ENCODE peak calls at places on chromosomes 3 and 15, in eight cellular contexts. T is colonic mucosa; J is kidney; V is Panc1; I is CD8-positive, alpha-beta T cell; W is AG04449; P is effector memory CD4-positive, alpha-beta T cell; O is sigmoid colon. A is an unnamed sample.

GRCh38 chr3:126316515-126316939 is 40.7 kb downstream of the KLF15 start:
- DNase-seq in I (no peak), O (peak), T (no peak), W (no peak), V (no peak), J (peak), P (no peak), A (no peak)

GRCh38 chr3:72727726-72728125 is 120.5 kb downstream of the SHQ1 start:
- DNase-seq in P (no peak), T (no peak), W (no peak), O (no peak), V (no peak), J (no peak), I (no peak), A (no peak)

GRCh38 chr3:105798381-105798934 is 70.4 kb downstream of the CBLB start:
- DNase-seq in W (no peak), P (no peak), I (no peak), T (no peak), J (no peak), O (no peak), V (no peak), A (no peak)

GRCh38 chr3:16319307-16319706 is 54.3 kb downstream of the OXNAD1 start:
- DNase-seq in V (no peak), T (no peak), I (peak), P (peak), W (no peak), O (no peak), J (no peak), A (peak)

GRCh38 chr3:182490601-182491485 is 302.5 kb upstream of the ATP11B start:
- DNase-seq in W (no peak), I (no peak), P (no peak), J (no peak), T (peak), O (no peak), V (peak), A (no peak)

GRCh38 chr3:9067352-9067975 is 104.2 kb upstream of the RAD18 start:
- DNase-seq in I (no peak), J (no peak), O (peak), V (peak), P (no peak), W (peak), T (peak), A (no peak)

GRCh38 chr3:177673105-177673804 is 476.0 kb upstream of the TBL1XR1 start:
- DNase-seq in P (no peak), J (no peak), I (no peak), W (peak), T (no peak), O (no peak), V (no peak), A (no peak)

GRCh38 chr15:93497256-93497655 is 408.2 kb upstream of the RGMA start:
- DNase-seq in P (no peak), I (no peak), O (no peak), W (no peak), T (no peak), V (no peak), J (no peak), A (no peak)

GRCh38 chr3:50242778-50243551 is 7.0 kb downstream of the GNAI2 start:
- DNase-seq in J (peak), V (no peak), O (peak), P (no peak), W (no peak), I (peak), T (peak), A (peak)

GRCh38 chr3:160801386-160802118 is 45.5 kb downstream of the PPM1L start:
- DNase-seq in W (no peak), V (no peak), J (no peak), O (peak), I (peak), P (no peak), T (peak), A (peak)

GRCh38 chr15:68769702-68770101 is 51.0 kb downstream of the ANP32A start:
- DNase-seq in J (no peak), W (no peak), P (no peak), O (no peak), T (no peak), V (no peak), I (no peak), A (no peak)

GRCh38 chr3:58293516-58293915 is 12.5 kb upstream of the RPP14 start:
- DNase-seq in T (no peak), P (no peak), W (no peak), I (no peak), V (no peak), J (no peak), O (no peak), A (no peak)

GRCh38 chr15:84736375-84736774 is 12.0 kb upstream of the ZNF592 start:
- DNase-seq in P (peak), V (no peak), O (no peak), W (no peak), I (peak), T (no peak), J (no peak), A (peak)

GRCh38 chr3:58647661-58648141 is 18.9 kb downstream of the FAM3D start:
- DNase-seq in I (no peak), W (no peak), P (no peak), O (no peak), J (no peak), T (no peak), V (no peak), A (no peak)

GRCh38 chr3:50392101-50392715 is 32.9 kb upstream of the TMEM115 start:
- DNase-seq in P (no peak), O (no peak), V (no peak), I (no peak), J (no peak), W (no peak), T (no peak), A (no peak)

GRCh38 chr3:71511037-71511436 is 72.5 kb downstream of the FOXP1 start:
- DNase-seq in J (no peak), T (no peak), O (no peak), V (no peak), P (no peak), I (no peak), W (peak), A (no peak)

GRCh38 chr3:167734498-167735232 is at the start of gene PDCD10:
- DNase-seq in O (peak), J (peak), T (peak), P (peak), V (peak), W (peak), I (peak), A (peak)

GRCh38 chr15:90918034-90918788 is 14.1 kb downstream of the HDDC3 start:
- DNase-seq in P (no peak), O (no peak), V (no peak), I (no peak), T (no peak), W (no peak), J (peak), A (no peak)

GRCh38 chr3:38957296-38957695 is 94.4 kb downstream of the SCN11A start:
- DNase-seq in J (no peak), W (no peak), O (no peak), I (no peak), T (no peak), P (no peak), V (no peak), A (no peak)

GRCh38 chr15:38414351-38414750 is 39.6 kb upstream of the FAM98B start:
- DNase-seq in O (peak), I (no peak), J (no peak), T (peak), W (peak), P (no peak), V (peak), A (no peak)

GRCh38 chr15:76203346-76203745 is 107.9 kb downstream of the ETFA start:
- DNase-seq in O (no peak), J (no peak), W (no peak), P (no peak), T (no peak), V (no peak), I (no peak), A (no peak)

GRCh38 chr3:18657858-18658820 is 233.0 kb upstream of the SATB1 start:
- DNase-seq in P (no peak), T (no peak), V (no peak), J (no peak), W (no peak), O (no peak), I (no peak), A (peak)

GRCh38 chr15:62105266-62105665 is 38.5 kb downstream of the C2CD4A start:
- DNase-seq in O (no peak), T (no peak), W (no peak), V (no peak), J (no peak), P (no peak), I (no peak), A (no peak)

GRCh38 chr3:197023241-197023997 is 6.2 kb downstream of the MELTF start:
- DNase-seq in V (no peak), T (no peak), J (no peak), P (no peak), W (no peak), O (no peak), I (no peak), A (no peak)

GRCh38 chr3:192128060-192128459 is 599.3 kb downstream of the FGF12 start:
- DNase-seq in W (no peak), J (no peak), V (no peak), T (no peak), O (no peak), I (no peak), P (no peak), A (no peak)

GRCh38 chr3:192128922-192129321 is 598.4 kb downstream of the FGF12 start:
- DNase-seq in W (no peak), I (no peak), V (no peak), T (no peak), J (no peak), P (no peak), O (no peak), A (no peak)

GRCh38 chr3:192121921-192122320 is 605.4 kb downstream of the FGF12 start:
- DNase-seq in J (no peak), W (no peak), T (no peak), I (no peak), V (no peak), P (no peak), O (no peak), A (no peak)

GRCh38 chr3:192122832-192123594 is 604.3 kb downstream of the FGF12 start:
- DNase-seq in O (no peak), W (no peak), V (no peak), P (no peak), J (no peak), I (no peak), T (no peak), A (no peak)
- H3K4me3 ChIP-seq in O (no peak), W (no peak), V (no peak), P (no peak), J (no peak), I (no peak), T (no peak), A (no peak)

DNA sequence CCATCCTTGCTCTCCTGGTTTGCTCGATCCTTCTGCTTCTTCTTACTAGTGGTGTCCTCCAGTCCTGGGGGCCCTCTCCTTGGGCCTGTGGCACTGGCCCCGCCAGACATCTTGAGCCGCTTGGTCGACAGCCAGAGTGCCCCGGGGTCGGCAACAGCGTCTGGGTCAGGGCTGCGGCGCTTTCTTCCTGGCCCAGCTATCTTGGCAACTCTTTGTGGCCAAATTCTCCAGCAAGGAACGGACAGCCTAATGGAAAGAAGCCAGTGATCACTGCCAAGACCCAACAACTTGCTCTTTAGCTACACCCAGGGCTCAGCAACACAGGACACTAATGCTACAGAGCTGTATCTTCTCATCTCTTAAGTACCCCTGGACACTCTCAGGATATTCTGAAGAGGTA is 1.6 kb downstream of the USP19 start:
- DNase-seq in V (no peak), W (no peak), J (no peak), I (no peak), P (no peak), T (no peak), O (no peak), A (no peak)
- H3K4me3 ChIP-seq in V (no peak), W (no peak), J (peak), I (no peak), P (no peak), T (no peak), O (no peak), A (peak)

GRCh38 chr3:118683636-118684035 is 351.0 kb downstream of the IGSF11 start:
- DNase-seq in T (no peak), V (no peak), O (no peak), W (no peak), I (no peak), P (no peak), J (no peak), A (no peak)

GRCh38 chr3:118688396-118688884 is 346.2 kb downstream of the IGSF11 start:
- DNase-seq in T (no peak), J (no peak), I (no peak), W (no peak), V (no peak), O (no peak), P (no peak), A (no peak)

GRCh38 chr3:118682916-118683315 is 351.7 kb downstream of the IGSF11 start:
- DNase-seq in P (no peak), V (no peak), I (no peak), T (no peak), J (no peak), W (no peak), O (no peak), A (no peak)
- H3K4me3 ChIP-seq in P (no peak), V (no peak), I (no peak), T (no peak), J (no peak), W (no peak), O (no peak), A (no peak)

GRCh38 chr3:66494964-66495581 is 5.7 kb downstream of the LRIG1 start:
- DNase-seq in J (no peak), I (no peak), W (no peak), T (no peak), O (no peak), P (no peak), V (no peak), A (no peak)

GRCh38 chr3:66490984-66491383 is 9.8 kb downstream of the LRIG1 start:
- DNase-seq in J (no peak), V (no peak), T (no peak), I (no peak), P (no peak), O (no peak), W (no peak), A (no peak)

GRCh38 chr3:66495633-66496032 is 5.2 kb downstream of the LRIG1 start:
- DNase-seq in T (peak), J (no peak), W (no peak), I (no peak), V (no peak), P (no peak), O (no peak), A (no peak)

GRCh38 chr3:66492672-66493071 is 8.2 kb downstream of the LRIG1 start:
- DNase-seq in J (no peak), I (no peak), V (no peak), T (peak), O (no peak), W (no peak), P (no peak), A (no peak)

DNA sequence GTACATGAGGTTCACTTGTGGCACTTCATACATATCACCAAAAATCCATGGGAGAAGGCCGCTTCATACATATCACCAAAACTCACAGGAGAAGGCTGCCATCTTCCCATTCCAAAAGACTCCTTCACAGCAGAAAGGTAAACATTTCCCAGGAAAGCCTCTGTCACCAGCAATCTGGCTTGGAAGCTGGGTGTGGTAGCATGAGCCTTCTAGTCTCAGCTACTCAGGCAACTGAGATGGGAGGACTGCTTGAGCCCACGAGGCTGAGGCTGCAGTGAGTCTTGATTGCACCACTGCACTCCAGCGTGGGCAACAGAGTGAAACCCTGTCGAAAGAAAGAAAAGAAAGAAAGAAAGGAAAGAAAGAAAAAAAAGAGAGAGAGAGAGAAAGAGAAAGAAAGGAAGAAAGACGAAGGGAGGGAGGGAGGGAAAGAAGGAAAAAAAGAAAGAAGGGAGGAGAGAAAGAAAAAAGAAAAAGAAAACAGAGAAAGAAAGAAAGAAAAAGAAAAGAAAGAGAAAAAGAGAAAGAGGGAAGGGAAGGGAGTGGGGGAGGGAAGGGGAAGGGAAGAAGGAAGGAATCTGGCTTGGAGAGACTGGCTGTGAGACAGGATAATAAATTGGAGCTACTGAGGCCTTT is 7.2 kb downstream of the LRIG1 start:
- DNase-seq in J (no peak), T (peak), P (no peak), I (no peak), W (no peak), O (no peak), V (no peak), A (no peak)
- H3K4me3 ChIP-seq in J (no peak), T (no peak), P (no peak), I (no peak), W (no peak), O (no peak), V (no peak), A (no peak)

GRCh38 chr3:184514151-184514490 is 47.5 kb upstream of the EPHB3 start:
- DNase-seq in P (no peak), I (no peak), J (no peak), V (no peak), O (no peak), T (peak), W (no peak), A (no peak)

GRCh38 chr3:184512621-184513020 is 49.0 kb upstream of the EPHB3 start:
- DNase-seq in J (no peak), O (no peak), I (no peak), V (no peak), T (peak), W (no peak), P (no peak), A (no peak)

GRCh38 chr3:184511741-184512140 is 49.8 kb upstream of the EPHB3 start:
- DNase-seq in W (no peak), P (no peak), T (no peak), V (no peak), J (no peak), I (no peak), O (no peak), A (no peak)

GRCh38 chr3:184508938-184509337 is 52.6 kb upstream of the EPHB3 start:
- DNase-seq in J (no peak), I (no peak), O (no peak), W (no peak), P (no peak), T (no peak), V (no peak), A (no peak)

GRCh38 chr3:184513276-184514150 is 48.1 kb upstream of the EPHB3 start:
- DNase-seq in J (peak), T (peak), I (peak), P (peak), O (peak), V (peak), W (no peak), A (peak)
- H3K4me3 ChIP-seq in J (peak), T (peak), I (peak), P (peak), O (peak), V (peak), W (peak), A (no peak)

DNA sequence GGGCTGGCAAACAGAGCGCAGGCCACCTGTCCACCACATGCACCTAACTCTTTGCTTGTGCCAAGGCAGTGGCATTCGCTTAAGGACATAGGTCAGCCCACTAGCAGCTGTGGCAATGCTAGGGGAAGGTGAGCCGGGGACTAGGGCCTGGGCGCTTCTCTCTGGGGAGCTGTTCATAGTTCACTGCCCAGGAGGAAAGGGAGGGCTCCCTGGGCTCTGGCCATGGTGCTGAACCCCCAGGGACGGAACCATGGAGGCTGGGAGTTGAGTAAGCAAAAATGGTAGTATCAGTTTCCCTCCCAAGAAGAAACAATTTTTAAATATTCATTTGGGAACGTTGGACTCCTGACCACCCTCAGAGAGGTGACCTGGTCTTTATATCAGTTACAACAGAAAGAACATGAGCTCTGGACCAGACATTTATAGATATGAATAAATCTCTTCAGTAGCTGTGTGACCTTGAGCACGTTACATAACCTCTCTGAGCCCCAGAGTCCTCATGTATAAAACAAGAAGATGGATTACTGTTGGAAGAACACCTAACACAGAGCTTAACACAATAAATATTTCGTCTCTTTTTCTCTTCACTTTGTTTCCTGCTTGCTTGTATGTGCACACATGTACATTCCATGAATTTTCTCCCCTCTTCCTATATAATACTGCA is 90.1 kb downstream of the NTRK3 start:
- DNase-seq in P (no peak), O (no peak), J (no peak), T (no peak), V (no peak), W (no peak), I (no peak), A (no peak)
- H3K4me3 ChIP-seq in P (no peak), O (no peak), J (no peak), T (no peak), V (no peak), W (no peak), I (no peak), A (no peak)

GRCh38 chr3:14576163-14576562 is 36.0 kb upstream of the GRIP2 start:
- DNase-seq in J (no peak), W (no peak), V (no peak), P (no peak), T (no peak), O (no peak), I (no peak), A (no peak)

GRCh38 chr3:14570864-14571263 is 30.7 kb upstream of the GRIP2 start:
- DNase-seq in V (no peak), W (no peak), O (no peak), I (no peak), T (no peak), P (no peak), J (no peak), A (no peak)

GRCh38 chr3:14574183-14574582 is 34.0 kb upstream of the GRIP2 start:
- DNase-seq in W (no peak), V (no peak), I (no peak), J (no peak), O (no peak), P (no peak), T (no peak), A (no peak)

GRCh38 chr3:14570089-14570488 is 29.9 kb upstream of the GRIP2 start:
- DNase-seq in I (no peak), W (no peak), J (no peak), O (no peak), P (no peak), V (no peak), T (no peak), A (peak)

DNA sequence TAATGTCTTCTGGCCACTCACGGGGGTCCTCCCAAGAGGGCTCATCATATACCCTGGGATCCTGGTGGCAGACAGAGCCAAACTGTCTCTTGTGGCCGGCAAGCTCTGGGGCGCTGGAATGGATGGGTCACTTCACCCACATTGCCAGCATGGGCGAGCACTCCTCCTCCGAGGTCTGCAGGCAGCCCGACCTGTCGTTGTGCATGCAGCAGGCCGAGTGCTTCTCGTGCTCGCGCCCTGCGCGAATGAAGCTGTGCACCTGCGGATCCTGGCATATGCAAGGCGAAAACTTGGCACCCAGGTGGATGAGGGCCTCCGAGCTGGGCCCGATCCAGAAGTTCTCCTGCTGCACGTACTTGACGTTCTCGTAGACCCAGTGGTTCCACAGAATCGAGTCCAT is 33.6 kb upstream of the GRIP2 start:
- DNase-seq in T (no peak), P (no peak), W (no peak), I (no peak), V (no peak), J (no peak), O (no peak), A (no peak)
- H3K4me3 ChIP-seq in T (no peak), P (no peak), W (no peak), I (no peak), V (no peak), J (no peak), O (no peak), A (no peak)